ENCODE peak calls at places on chromosomes 3 and 15, in six cellular contexts. One of them, this sample, is unnamed.

GRCh38 chr3:158106773-158107461 is 697 bp upstream of the SHOX2 start:
- DNase-seq in heart right ventricle: no peak
- DNase-seq in AG04449: no peak
- DNase-seq in adrenal gland: no peak
- DNase-seq in fibroblast of pulmonary artery: no peak
- DNase-seq in IMR-90: no peak
- DNase-seq in this sample: no peak

GRCh38 chr3:64588381-64588780 is 99.4 kb downstream of the ADAMTS9 start:
- DNase-seq in fibroblast of pulmonary artery: no peak
- DNase-seq in heart right ventricle: no peak
- DNase-seq in IMR-90: no peak
- DNase-seq in adrenal gland: no peak
- DNase-seq in AG04449: no peak
- DNase-seq in this sample: no peak

GRCh38 chr3:63753567-63753966 is 65.5 kb upstream of the C3orf49 start:
- DNase-seq in fibroblast of pulmonary artery: peak
- DNase-seq in IMR-90: peak
- DNase-seq in AG04449: no peak
- DNase-seq in heart right ventricle: no peak
- DNase-seq in adrenal gland: no peak
- DNase-seq in this sample: no peak

GRCh38 chr15:27656296-27656987 is 442.7 kb downstream of the OCA2 start:
- DNase-seq in AG04449: no peak
- DNase-seq in IMR-90: no peak
- DNase-seq in adrenal gland: no peak
- DNase-seq in heart right ventricle: no peak
- DNase-seq in fibroblast of pulmonary artery: no peak
- DNase-seq in this sample: no peak

GRCh38 chr3:156762631-156763185 is 63.4 kb upstream of the LEKR1 start:
- DNase-seq in fibroblast of pulmonary artery: peak
- DNase-seq in AG04449: peak
- DNase-seq in IMR-90: peak
- DNase-seq in adrenal gland: no peak
- DNase-seq in heart right ventricle: no peak
- DNase-seq in this sample: no peak

GRCh38 chr15:80434926-80435720 is 30.9 kb downstream of the ARNT2 start:
- DNase-seq in IMR-90: no peak
- DNase-seq in heart right ventricle: no peak
- DNase-seq in fibroblast of pulmonary artery: no peak
- DNase-seq in AG04449: no peak
- DNase-seq in adrenal gland: no peak
- DNase-seq in this sample: no peak

GRCh38 chr3:147419062-147419701 is 10.0 kb downstream of the ZIC1 start:
- DNase-seq in heart right ventricle: no peak
- DNase-seq in IMR-90: peak
- DNase-seq in fibroblast of pulmonary artery: peak
- DNase-seq in adrenal gland: peak
- DNase-seq in AG04449: no peak
- DNase-seq in this sample: peak

GRCh38 chr3:106078635-106079034 is 209.8 kb upstream of the CBLB start:
- DNase-seq in fibroblast of pulmonary artery: no peak
- DNase-seq in heart right ventricle: no peak
- DNase-seq in IMR-90: no peak
- DNase-seq in AG04449: no peak
- DNase-seq in adrenal gland: no peak
- DNase-seq in this sample: no peak

GRCh38 chr15:90001683-90002427 is 731 bp downstream of the ZNF710 start:
- DNase-seq in IMR-90: peak
- DNase-seq in adrenal gland: peak
- DNase-seq in AG04449: no peak
- DNase-seq in fibroblast of pulmonary artery: peak
- DNase-seq in heart right ventricle: peak
- DNase-seq in this sample: peak

GRCh38 chr3:69200384-69201068 is 78.1 kb upstream of the LMOD3 start:
- DNase-seq in fibroblast of pulmonary artery: peak
- DNase-seq in IMR-90: peak
- DNase-seq in AG04449: no peak
- DNase-seq in adrenal gland: no peak
- DNase-seq in heart right ventricle: no peak
- DNase-seq in this sample: no peak

GRCh38 chr3:69201658-69202057 is 79.3 kb upstream of the LMOD3 start:
- DNase-seq in heart right ventricle: no peak
- DNase-seq in AG04449: no peak
- DNase-seq in adrenal gland: no peak
- DNase-seq in fibroblast of pulmonary artery: no peak
- DNase-seq in IMR-90: no peak
- DNase-seq in this sample: no peak

GRCh38 chr3:69197455-69197854 is 75.1 kb upstream of the LMOD3 start:
- DNase-seq in fibroblast of pulmonary artery: no peak
- DNase-seq in AG04449: no peak
- DNase-seq in IMR-90: no peak
- DNase-seq in adrenal gland: no peak
- DNase-seq in heart right ventricle: no peak
- DNase-seq in this sample: no peak

GRCh38 chr3:69197922-69198540 is 75.6 kb upstream of the LMOD3 start:
- DNase-seq in heart right ventricle: no peak
- DNase-seq in fibroblast of pulmonary artery: no peak
- DNase-seq in AG04449: no peak
- DNase-seq in IMR-90: no peak
- DNase-seq in adrenal gland: no peak
- DNase-seq in this sample: no peak

GRCh38 chr3:69199942-69200341 is 77.5 kb upstream of the LMOD3 start:
- DNase-seq in adrenal gland: no peak
- DNase-seq in IMR-90: no peak
- DNase-seq in heart right ventricle: no peak
- DNase-seq in AG04449: no peak
- DNase-seq in fibroblast of pulmonary artery: no peak
- DNase-seq in this sample: no peak
- H3K4me3 ChIP-seq in adrenal gland: no peak
- H3K4me3 ChIP-seq in IMR-90: no peak
- H3K4me3 ChIP-seq in heart right ventricle: peak
- H3K4me3 ChIP-seq in AG04449: no peak
- H3K4me3 ChIP-seq in fibroblast of pulmonary artery: peak
- H3K4me3 ChIP-seq in this sample: no peak

DNA sequence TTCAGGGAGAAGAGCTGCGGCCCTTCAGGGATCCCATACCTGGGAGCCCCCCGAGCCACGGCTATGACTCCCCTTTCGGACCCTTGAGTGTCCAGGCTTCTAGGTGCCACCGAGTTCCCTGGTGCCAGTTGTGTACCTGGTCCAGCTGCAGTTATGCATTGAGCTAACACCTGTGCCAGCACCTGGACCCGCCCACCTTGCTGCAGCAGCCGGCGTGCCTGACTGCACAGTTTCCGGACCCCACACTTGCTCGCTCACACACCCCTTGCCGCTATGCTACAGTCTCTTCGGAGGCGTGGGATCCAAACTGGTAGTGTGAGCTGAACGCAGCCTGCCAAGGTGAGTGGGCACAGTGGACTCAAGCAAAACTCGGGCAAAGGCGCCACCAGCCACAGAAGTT is 284.5 kb upstream of the ROBO1 start:
- DNase-seq in adrenal gland: no peak
- DNase-seq in fibroblast of pulmonary artery: no peak
- DNase-seq in AG04449: no peak
- DNase-seq in heart right ventricle: no peak
- DNase-seq in IMR-90: no peak
- DNase-seq in this sample: no peak
- TF ChIP-seq CTCF in adrenal gland: no peak
- TF ChIP-seq CTCF in fibroblast of pulmonary artery: no peak
- TF ChIP-seq CTCF in AG04449: no peak
- TF ChIP-seq CTCF in heart right ventricle: no peak
- TF ChIP-seq CTCF in IMR-90: no peak
- TF ChIP-seq CTCF in this sample: no peak

GRCh38 chr15:41336549-41336948 is 3.9 kb downstream of the NUSAP1 start:
- DNase-seq in AG04449: no peak
- DNase-seq in IMR-90: no peak
- DNase-seq in adrenal gland: no peak
- DNase-seq in heart right ventricle: no peak
- DNase-seq in fibroblast of pulmonary artery: no peak
- DNase-seq in this sample: peak
- H3K4me3 ChIP-seq in AG04449: no peak
- H3K4me3 ChIP-seq in IMR-90: no peak
- H3K4me3 ChIP-seq in adrenal gland: no peak
- H3K4me3 ChIP-seq in heart right ventricle: no peak
- H3K4me3 ChIP-seq in fibroblast of pulmonary artery: no peak
- H3K4me3 ChIP-seq in this sample: no peak

DNA sequence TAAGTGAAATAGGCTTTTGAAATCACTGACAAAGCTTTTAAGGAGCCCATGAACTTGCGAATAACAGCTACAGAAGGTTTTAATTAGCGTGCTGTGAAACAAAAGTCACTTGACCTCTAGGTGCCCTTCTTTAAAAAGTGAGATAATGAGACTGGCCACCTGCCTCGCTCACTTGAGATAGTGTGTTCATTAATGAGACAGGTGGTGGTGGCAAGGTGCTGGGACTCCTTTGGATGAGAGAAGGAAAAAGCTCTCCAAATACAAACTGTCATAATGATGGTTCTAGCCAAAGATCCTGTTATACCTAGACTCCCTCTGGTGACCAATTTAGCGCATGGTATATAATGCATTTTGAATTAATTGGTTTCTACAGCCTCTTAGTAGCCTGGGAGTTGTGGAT is 22.7 kb upstream of the IREB2 start:
- DNase-seq in heart right ventricle: no peak
- DNase-seq in adrenal gland: no peak
- DNase-seq in fibroblast of pulmonary artery: peak
- DNase-seq in IMR-90: no peak
- DNase-seq in AG04449: no peak
- DNase-seq in this sample: no peak
- TF ChIP-seq CTCF in heart right ventricle: peak
- TF ChIP-seq CTCF in adrenal gland: no peak
- TF ChIP-seq CTCF in fibroblast of pulmonary artery: peak
- TF ChIP-seq CTCF in IMR-90: peak
- TF ChIP-seq CTCF in AG04449: peak
- TF ChIP-seq CTCF in this sample: no peak

GRCh38 chr3:134027631-134028030 is 2.1 kb downstream of the SLCO2A1 start:
- DNase-seq in fibroblast of pulmonary artery: no peak
- DNase-seq in heart right ventricle: no peak
- DNase-seq in IMR-90: no peak
- DNase-seq in AG04449: no peak
- DNase-seq in adrenal gland: no peak
- DNase-seq in this sample: no peak
- H3K4me3 ChIP-seq in fibroblast of pulmonary artery: peak
- H3K4me3 ChIP-seq in heart right ventricle: peak
- H3K4me3 ChIP-seq in IMR-90: no peak
- H3K4me3 ChIP-seq in AG04449: no peak
- H3K4me3 ChIP-seq in adrenal gland: no peak
- H3K4me3 ChIP-seq in this sample: no peak

GRCh38 chr3:71958533-71958932 is 173.6 kb upstream of the PROK2 start:
- DNase-seq in IMR-90: no peak
- DNase-seq in fibroblast of pulmonary artery: no peak
- DNase-seq in AG04449: no peak
- DNase-seq in heart right ventricle: no peak
- DNase-seq in adrenal gland: no peak
- DNase-seq in this sample: peak
- TF ChIP-seq CTCF in IMR-90: no peak
- TF ChIP-seq CTCF in fibroblast of pulmonary artery: no peak
- TF ChIP-seq CTCF in AG04449: no peak
- TF ChIP-seq CTCF in heart right ventricle: no peak
- TF ChIP-seq CTCF in adrenal gland: no peak
- TF ChIP-seq CTCF in this sample: no peak